ENCODE peak calls at places on chromosomes 16 and 17, in ten cellular contexts. H is C1 segment of cervical spinal cord; P is RPMI7951; S is aorta; O is progenitor cell of endocrine pancreas; D is amniotic stem cell; J is A549; X is HCEC 1CT; T is stimulated activated CD4-positive, alpha-beta T cell treated with anti-CD3 and anti-CD28 coated beads, Interleukin-15, amount 100 ng/mL, for 1 hour; R is H7. M is an unnamed sample.
A peak's percentile ranks its signal among the peaks of the same experiment; 100 is the strongest.

GRCh38 chr17:7296189-7296861 is 1.9 kb upstream of the YBX2 start:
- DNase-seq in H (peak; percentile 20), O (peak; percentile 86), X (peak; percentile 73), J (peak; percentile 89), P (peak; percentile 75), D (peak; percentile 28), S (peak; percentile 88), T (no peak), R (peak; percentile 96), M (peak; percentile 59)

GRCh38 chr16:50509521-50510341 is 38.5 kb upstream of the NKD1 start:
- DNase-seq in O (no peak), J (peak; percentile 11), R (peak; percentile 80), T (no peak), P (peak; percentile 28), X (no peak), S (no peak), D (no peak), H (no peak), M (no peak)

GRCh38 chr16:56793504-56793903 is 63.6 kb downstream of the NUP93 start:
- DNase-seq in X (peak; percentile 22), D (peak; percentile 15), T (no peak), H (no peak), S (no peak), R (no peak), O (no peak), J (peak; percentile 52), P (peak; percentile 56), M (peak; percentile 39)

GRCh38 chr17:7745748-7746470 is 28.4 kb downstream of the DNAH2 start:
- DNase-seq in T (no peak), R (no peak), H (no peak), X (peak; percentile 70), P (peak; percentile 91), D (peak; percentile 64), O (no peak), J (peak; percentile 70), S (peak; percentile 55), M (peak; percentile 88)

GRCh38 chr17:63488851-63489250 is 12.0 kb downstream of the ACE start:
- DNase-seq in T (no peak), J (no peak), P (no peak), D (no peak), R (no peak), X (no peak), H (no peak), O (no peak), S (no peak), M (no peak)

GRCh38 chr16:85293899-85294642 is 181.8 kb upstream of the CIBAR2 start:
- DNase-seq in S (no peak), X (no peak), O (no peak), D (no peak), P (no peak), H (no peak), R (no peak), T (no peak), J (no peak), M (no peak)

GRCh38 chr16:51184702-51185433 is 33.8 kb upstream of the SALL1 start:
- DNase-seq in J (no peak), H (no peak), T (no peak), O (no peak), P (no peak), R (no peak), X (no peak), D (no peak), S (no peak), M (no peak)

GRCh38 chr16:84180519-84181140 is 6.2 kb downstream of the TAF1C start:
- DNase-seq in J (no peak), T (no peak), H (no peak), D (no peak), O (no peak), S (peak; percentile 29), X (no peak), P (no peak), R (peak; percentile 43), M (no peak)

GRCh38 chr17:4858068-4858879 is 25.1 kb downstream of the MINK1 start:
- DNase-seq in D (no peak), H (no peak), J (no peak), S (no peak), O (no peak), X (no peak), P (no peak), R (peak; percentile 90), T (no peak), M (no peak)

GRCh38 chr17:74190154-74190553 is 13.3 kb upstream of the RPL38 start:
- DNase-seq in D (no peak), J (peak; percentile 73), S (no peak), H (no peak), O (no peak), X (peak; percentile 35), T (no peak), R (peak; percentile 82), P (peak; percentile 59), M (peak; percentile 60)

GRCh38 chr16:65049679-65050078 is 72.2 kb downstream of the CDH11 start:
- DNase-seq in O (no peak), T (no peak), R (no peak), X (no peak), H (no peak), P (no peak), J (no peak), S (no peak), D (no peak), M (no peak)

GRCh38 chr16:70553175-70553574 is 29.6 kb downstream of the SF3B3 start:
- DNase-seq in O (no peak), J (no peak), P (no peak), S (no peak), D (no peak), R (no peak), T (no peak), X (peak; percentile 13), H (no peak), M (no peak)

GRCh38 chr17:45120558-45120957 is 11.8 kb downstream of the PLCD3 start:
- DNase-seq in S (no peak), H (no peak), J (no peak), O (no peak), P (no peak), X (no peak), R (peak; percentile 63), T (no peak), D (no peak), M (no peak)

GRCh38 chr16:58461056-58461455 is 38.9 kb upstream of the NDRG4 start:
- DNase-seq in D (no peak), J (no peak), P (no peak), R (no peak), O (no peak), T (no peak), X (peak; percentile 42), S (no peak), H (no peak), M (no peak)

GRCh38 chr17:41695134-41695661 is 6.5 kb downstream of the EIF1 start:
- DNase-seq in J (peak; percentile 41), H (no peak), R (no peak), T (no peak), X (no peak), P (no peak), O (no peak), D (no peak), S (no peak), M (no peak)

GRCh38 chr17:69608808-69609494 is 194.5 kb downstream of the MAP2K6 start:
- DNase-seq in H (no peak), R (no peak), T (no peak), S (peak; percentile 42), J (peak; percentile 60), D (peak; percentile 84), X (peak; percentile 98), O (no peak), P (peak; percentile 83), M (peak; percentile 94)

GRCh38 chr16:71250461-71251232 is 20.1 kb upstream of the HYDIN start:
- DNase-seq in T (no peak), J (no peak), X (no peak), O (no peak), H (no peak), R (no peak), S (no peak), P (no peak), D (no peak), M (no peak)

GRCh38 chr17:60934723-60935122 is 257.1 kb downstream of the BCAS3 start:
- DNase-seq in S (no peak), J (no peak), D (no peak), X (no peak), R (no peak), T (no peak), P (no peak), H (no peak), O (no peak), M (no peak)

GRCh38 chr17:22512997-22513538 is 820.7 kb downstream of the KCNJ18 start:
- DNase-seq in T (no peak), H (no peak), D (no peak), S (no peak), J (peak; percentile 11), R (no peak), P (no peak), O (no peak), X (no peak), M (no peak)

GRCh38 chr17:3885970-3886369 is 6.9 kb downstream of the CAMKK1 start:
- DNase-seq in P (peak; percentile 42), J (peak; percentile 73), O (no peak), R (no peak), D (no peak), H (no peak), T (no peak), X (peak; percentile 73), S (no peak), M (no peak)

GRCh38 chr17:36151891-36152638 is 24.4 kb downstream of the TBC1D3B start:
- DNase-seq in J (no peak), R (no peak), H (no peak), D (no peak), O (no peak), S (no peak), X (peak; percentile 0), T (no peak), P (no peak), M (no peak)

GRCh38 chr16:84806256-84806889 is 13.4 kb upstream of the CRISPLD2 start:
- DNase-seq in O (no peak), T (no peak), H (no peak), S (peak; percentile 76), P (peak; percentile 99), J (peak; percentile 40), R (peak; percentile 41), D (peak; percentile 85), X (no peak), M (peak; percentile 89)

GRCh38 chr16:31452631-31453106 is 6.6 kb upstream of the ARMC5 start:
- DNase-seq in X (peak; percentile 92), H (no peak), D (peak; percentile 74), T (no peak), S (no peak), P (peak; percentile 84), R (no peak), O (no peak), J (peak; percentile 76), M (peak; percentile 84)

GRCh38 chr16:70391881-70392481 is 45.3 kb downstream of the DDX19A start:
- DNase-seq in D (peak; percentile 15), J (peak; percentile 28), O (no peak), H (no peak), P (peak; percentile 88), X (peak; percentile 66), R (no peak), T (no peak), S (peak; percentile 55), M (no peak)

GRCh38 chr17:16977932-16978331 is 6.0 kb upstream of the TNFRSF13B start:
- DNase-seq in J (no peak), S (no peak), X (no peak), O (no peak), T (no peak), D (no peak), P (peak; percentile 40), R (no peak), H (no peak), M (no peak)

GRCh38 chr17:34616148-34616547 is 36.8 kb downstream of the TMEM132E start:
- DNase-seq in S (no peak), P (no peak), D (no peak), T (no peak), H (no peak), X (no peak), R (peak; percentile 71), J (no peak), O (no peak), M (no peak)

GRCh38 chr16:70163596-70163995 is 10.0 kb upstream of the CLEC18C start:
- DNase-seq in R (peak; percentile 32), J (no peak), X (no peak), T (no peak), P (no peak), S (peak; percentile 40), D (no peak), O (no peak), H (no peak), M (no peak)

GRCh38 chr17:78818932-78819331 is 21.7 kb downstream of the USP36 start:
- DNase-seq in O (no peak), T (peak; percentile 22), R (no peak), X (no peak), P (no peak), J (no peak), D (no peak), S (no peak), H (no peak), M (no peak)

M was measured in H4.